ENCODE peak calls at places on chromosomes 4 and X, in five cellular contexts. R, Z, T, W and G are unnamed samples.

GRCh38 chrX:57583477-57583876 is 8.3 kb upstream of the ZXDB start:
- DNase-seq in R (no peak), Z (no peak), T (no peak), W (no peak), G (no peak)

GRCh38 chrX:115642304-115642703 is 81.3 kb downstream of the PLS3 start:
- DNase-seq in R (no peak), Z (no peak), T (no peak), W (peak; percentile 6), G (no peak)

GRCh38 chr4:149884046-149884445 is 68.4 kb upstream of the IQCM start:
- DNase-seq in R (no peak), Z (no peak), T (no peak), W (no peak), G (peak; percentile 60)

GRCh38 chr4:62260256-62260655 is 1060.1 kb downstream of the ADGRL3 start:
- DNase-seq in R (no peak), Z (no peak), T (no peak), W (no peak), G (no peak)

GRCh38 chr4:38791005-38791404 is 8.2 kb upstream of the TLR10 start:
- DNase-seq in R (no peak), Z (no peak), T (no peak), W (no peak), G (no peak)

GRCh38 chr4:108385076-108385475 is 216.3 kb upstream of the LEF1 start:
- DNase-seq in R (no peak), Z (no peak), T (no peak), W (no peak), G (no peak)

GRCh38 chr4:3336389-3337356 is 43.9 kb downstream of the RGS12 start:
- DNase-seq in R (no peak), Z (no peak), T (no peak), W (no peak), G (peak; percentile 4)

GRCh38 chr4:47784222-47784621 is 53.6 kb downstream of the CORIN start:
- DNase-seq in R (no peak), Z (peak; percentile 10), T (no peak), W (no peak), G (no peak)

GRCh38 chrX:8783100-8784098 is 17.8 kb downstream of the FAM9A start:
- DNase-seq in R (no peak), Z (peak; percentile 12), T (no peak), W (peak; percentile 14), G (no peak)

GRCh38 chr4:168790898-168791297 is 219.2 kb downstream of the CBR4 start:
- DNase-seq in R (no peak), Z (no peak), T (no peak), W (no peak), G (no peak)

GRCh38 chr4:1126506-1126905 is 13.1 kb upstream of the RNF212 start:
- DNase-seq in R (no peak), Z (peak; percentile 26), T (no peak), W (no peak), G (no peak)

GRCh38 chr4:121814756-121815155 is 8.9 kb downstream of the CCNA2 start:
- DNase-seq in R (no peak), Z (no peak), T (no peak), W (no peak), G (no peak)

GRCh38 chr4:91366561-91366960 is 937.2 kb upstream of the GRID2 start:
- DNase-seq in R (no peak), Z (no peak), T (no peak), W (no peak), G (no peak)

GRCh38 chr4:123398151-123398802 is 1.7 kb downstream of the SPRY1 start:
- DNase-seq in R (peak; percentile 48), Z (peak; percentile 75), T (peak; percentile 50), W (peak; percentile 76), G (peak; percentile 74)

GRCh38 chrX:72169008-72169728 is 12.4 kb upstream of the PIN4 start:
- DNase-seq in R (no peak), Z (peak; percentile 22), T (no peak), W (no peak), G (no peak)

GRCh38 chr4:89249313-89249712 is 58.3 kb downstream of the GPRIN3 start:
- DNase-seq in R (no peak), Z (no peak), T (no peak), W (no peak), G (no peak)

GRCh38 chr4:20532871-20533870 is 167.1 kb upstream of the PACRGL start:
- DNase-seq in R (no peak), Z (no peak), T (peak; percentile 7), W (no peak), G (no peak)

GRCh38 chrX:48854898-48855297 is 19.5 kb upstream of the PCSK1N start:
- DNase-seq in R (no peak), Z (peak; percentile 44), T (no peak), W (no peak), G (no peak)

GRCh38 chr4:177484613-177485021 is 42.4 kb upstream of the AGA start:
- DNase-seq in R (no peak), Z (peak; percentile 84), T (peak; percentile 40), W (no peak), G (no peak)

GRCh38 chr4:101696276-101697010 is 94.1 kb upstream of the BANK1 start:
- DNase-seq in R (no peak), Z (peak; percentile 4), T (no peak), W (no peak), G (no peak)

GRCh38 chr4:115437739-115438138 is 324.3 kb upstream of the NDST4 start:
- DNase-seq in R (no peak), Z (no peak), T (no peak), W (no peak), G (no peak)

GRCh38 chr4:8152865-8153257 is 5.8 kb downstream of the ABLIM2 start:
- DNase-seq in R (no peak), Z (no peak), T (no peak), W (no peak), G (peak; percentile 69)

GRCh38 chr4:38857354-38858096 is 908 bp upstream of the TLR6 start:
- DNase-seq in R (no peak), Z (peak; percentile 94), T (peak; percentile 92), W (no peak), G (no peak)

GRCh38 chr4:129218355-129218754 is 122.4 kb downstream of the C4orf33 start:
- DNase-seq in R (no peak), Z (peak; percentile 52), T (peak; percentile 59), W (peak; percentile 7), G (no peak)

GRCh38 chr4:145302725-145303124 is 122.3 kb upstream of the OTUD4 start:
- DNase-seq in R (no peak), Z (no peak), T (no peak), W (no peak), G (no peak)

GRCh38 chrX:67734111-67734753 is 190.4 kb downstream of the AR start:
- DNase-seq in R (no peak), Z (no peak), T (no peak), W (no peak), G (no peak)

GRCh38 chr4:70556856-70557255 is 35.2 kb upstream of the AMBN start:
- DNase-seq in R (no peak), Z (peak; percentile 15), T (peak; percentile 68), W (no peak), G (no peak)

GRCh38 chr4:3257125-3257690 is 8.2 kb downstream of the MSANTD1 start:
- DNase-seq in R (peak; percentile 46), Z (no peak), T (no peak), W (no peak), G (peak; percentile 19)

GRCh38 chrX:11724122-11725017 is 33.7 kb upstream of the MSL3 start:
- DNase-seq in R (no peak), Z (peak; percentile 58), T (peak; percentile 26), W (peak; percentile 17), G (no peak)

GRCh38 chr4:2800691-2801596 is 8.1 kb downstream of the SH3BP2 start:
- DNase-seq in R (no peak), Z (peak; percentile 86), T (no peak), W (peak; percentile 71), G (peak; percentile 94)

GRCh38 chr4:144190009-144190408 is 49.5 kb upstream of the GYPA start:
- DNase-seq in R (no peak), Z (no peak), T (no peak), W (no peak), G (no peak)

GRCh38 chr4:181674315-181674714 is 568.9 kb upstream of the TENM3 start:
- DNase-seq in R (no peak), Z (peak; percentile 82), T (no peak), W (no peak), G (no peak)

GRCh38 chrX:150508461-150509367 is 59.7 kb upstream of the MTM1 start:
- DNase-seq in R (peak; percentile 23), Z (peak; percentile 24), T (no peak), W (peak; percentile 21), G (peak; percentile 69)

GRCh38 chrX:72126048-72126415 is 5.7 kb downstream of the RTL5 start:
- DNase-seq in R (no peak), Z (peak; percentile 46), T (no peak), W (no peak), G (peak; percentile 39)

GRCh38 chr4:185317880-185318279 is 77.8 kb downstream of the LRP2BP start:
- DNase-seq in R (no peak), Z (no peak), T (no peak), W (no peak), G (no peak)

GRCh38 chrX:10781847-10782530 is 161.6 kb upstream of the MID1 start:
- DNase-seq in R (no peak), Z (no peak), T (no peak), W (no peak), G (no peak)

GRCh38 chr4:89254847-89255246 is 52.8 kb downstream of the GPRIN3 start:
- DNase-seq in R (no peak), Z (peak; percentile 40), T (no peak), W (peak; percentile 13), G (no peak)

GRCh38 chr4:116688536-116688935 is 396.8 kb downstream of the TRAM1L1 start:
- DNase-seq in R (no peak), Z (no peak), T (no peak), W (no peak), G (no peak)

GRCh38 chrX:150730719-150731118 is 37.5 kb downstream of the MTMR1 start:
- DNase-seq in R (no peak), Z (no peak), T (no peak), W (no peak), G (no peak)